ENCODE peak calls at places on chromosome 5, in eight cellular contexts. One of them, this sample, is unnamed.

GRCh38 chr5:108386345-108387061 is 4.6 kb upstream of the FBXL17 start:
- DNase-seq in heart right ventricle: no peak
- DNase-seq in IMR-90: peak; percentile 79
- DNase-seq in H1: no peak
- DNase-seq in endodermal cell: no peak
- DNase-seq in thoracic aorta: no peak
- DNase-seq in prostate gland: no peak
- DNase-seq in hepatocyte: peak; percentile 14
- DNase-seq in this sample: no peak

GRCh38 chr5:60332244-60333018 is 367.5 kb downstream of the DEPDC1B start:
- DNase-seq in heart right ventricle: no peak
- DNase-seq in IMR-90: peak; percentile 37
- DNase-seq in H1: no peak
- DNase-seq in endodermal cell: no peak
- DNase-seq in thoracic aorta: no peak
- DNase-seq in prostate gland: no peak
- DNase-seq in hepatocyte: no peak
- DNase-seq in this sample: peak; percentile 67

GRCh38 chr5:150329881-150330876 is 27.3 kb upstream of the TCOF1 start:
- DNase-seq in heart right ventricle: no peak
- DNase-seq in IMR-90: no peak
- DNase-seq in H1: no peak
- DNase-seq in endodermal cell: no peak
- DNase-seq in thoracic aorta: no peak
- DNase-seq in prostate gland: no peak
- DNase-seq in hepatocyte: no peak
- DNase-seq in this sample: no peak

GRCh38 chr5:66558562-66558961 is 37.6 kb upstream of the MAST4 start:
- DNase-seq in heart right ventricle: no peak
- DNase-seq in IMR-90: no peak
- DNase-seq in H1: no peak
- DNase-seq in endodermal cell: no peak
- DNase-seq in thoracic aorta: no peak
- DNase-seq in prostate gland: no peak
- DNase-seq in hepatocyte: no peak
- DNase-seq in this sample: no peak

GRCh38 chr5:135533794-135534193 is 2.0 kb downstream of the NEUROG1 start:
- DNase-seq in heart right ventricle: no peak
- DNase-seq in IMR-90: no peak
- DNase-seq in H1: no peak
- DNase-seq in endodermal cell: no peak
- DNase-seq in thoracic aorta: no peak
- DNase-seq in prostate gland: no peak
- DNase-seq in hepatocyte: no peak
- DNase-seq in this sample: no peak

GRCh38 chr5:8908055-8908683 is 637.7 kb downstream of the SEMA5A start:
- DNase-seq in heart right ventricle: no peak
- DNase-seq in IMR-90: peak; percentile 43
- DNase-seq in H1: peak; percentile 68
- DNase-seq in endodermal cell: peak; percentile 91
- DNase-seq in thoracic aorta: no peak
- DNase-seq in prostate gland: no peak
- DNase-seq in hepatocyte: peak; percentile 62
- DNase-seq in this sample: peak; percentile 27

GRCh38 chr5:80246995-80247729 is 8.7 kb downstream of the SERINC5 start:
- DNase-seq in heart right ventricle: no peak
- DNase-seq in IMR-90: peak; percentile 91
- DNase-seq in H1: no peak
- DNase-seq in endodermal cell: peak; percentile 87
- DNase-seq in thoracic aorta: peak; percentile 65
- DNase-seq in prostate gland: peak; percentile 80
- DNase-seq in hepatocyte: peak; percentile 90
- DNase-seq in this sample: peak; percentile 92

GRCh38 chr5:171888051-171888481 is 102.4 kb downstream of the SMIM23 start:
- DNase-seq in heart right ventricle: no peak
- DNase-seq in IMR-90: no peak
- DNase-seq in H1: no peak
- DNase-seq in endodermal cell: no peak
- DNase-seq in thoracic aorta: no peak
- DNase-seq in prostate gland: no peak
- DNase-seq in hepatocyte: no peak
- DNase-seq in this sample: no peak

GRCh38 chr5:146967646-146968045 is 89.1 kb upstream of the PPP2R2B start:
- DNase-seq in heart right ventricle: no peak
- DNase-seq in IMR-90: no peak
- DNase-seq in H1: no peak
- DNase-seq in endodermal cell: no peak
- DNase-seq in thoracic aorta: no peak
- DNase-seq in prostate gland: no peak
- DNase-seq in hepatocyte: no peak
- DNase-seq in this sample: no peak

GRCh38 chr5:53733853-53734252 is 173.4 kb downstream of the NDUFS4 start:
- DNase-seq in heart right ventricle: no peak
- DNase-seq in IMR-90: no peak
- DNase-seq in H1: no peak
- DNase-seq in endodermal cell: peak; percentile 58
- DNase-seq in thoracic aorta: no peak
- DNase-seq in prostate gland: no peak
- DNase-seq in hepatocyte: peak; percentile 13
- DNase-seq in this sample: no peak
- TF ChIP-seq CTCF in heart right ventricle: no peak
- TF ChIP-seq CTCF in IMR-90: no peak
- TF ChIP-seq CTCF in H1: peak; percentile 53
- TF ChIP-seq CTCF in endodermal cell: peak; percentile 70
- TF ChIP-seq CTCF in thoracic aorta: no peak
- TF ChIP-seq CTCF in prostate gland: no peak
- TF ChIP-seq CTCF in hepatocyte: peak; percentile 14
- TF ChIP-seq CTCF in this sample: peak; percentile 48

DNA sequence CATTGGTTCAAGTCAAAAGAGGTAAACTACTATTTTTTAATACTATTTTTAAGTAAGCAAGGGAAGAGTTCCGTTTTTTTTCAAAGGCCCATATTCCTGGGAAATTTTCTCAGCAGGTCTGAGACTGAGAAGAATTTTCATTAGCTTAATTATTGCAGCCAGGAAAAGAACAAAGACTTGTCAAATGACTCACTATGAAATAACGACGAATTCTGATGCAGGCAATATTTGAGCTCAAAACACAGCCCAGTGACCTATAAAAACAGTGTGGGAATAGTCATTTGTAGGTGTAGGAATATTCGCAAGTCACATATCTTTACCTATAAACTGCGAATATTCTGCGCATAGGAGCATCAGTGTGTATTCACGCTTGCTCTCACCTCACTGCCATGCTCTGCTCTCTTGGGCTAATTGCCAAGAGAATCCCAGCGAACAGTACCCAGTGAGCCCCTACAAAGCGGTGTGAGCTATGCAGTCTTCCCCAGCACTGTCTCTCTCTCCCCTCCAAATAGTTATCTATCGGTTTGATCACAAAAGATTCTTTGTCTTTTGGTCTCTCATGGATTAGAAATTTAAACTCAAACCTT is 74.2 kb downstream of the ST8SIA4 start:
- DNase-seq in heart right ventricle: no peak
- DNase-seq in IMR-90: no peak
- DNase-seq in H1: no peak
- DNase-seq in endodermal cell: no peak
- DNase-seq in thoracic aorta: no peak
- DNase-seq in prostate gland: no peak
- DNase-seq in hepatocyte: no peak
- DNase-seq in this sample: no peak
- H3K27ac ChIP-seq in heart right ventricle: peak overlapping the region; percentile 72
- H3K27ac ChIP-seq in IMR-90: no peak overlapping the region
- H3K27ac ChIP-seq in H1: no peak overlapping the region
- H3K27ac ChIP-seq in endodermal cell: no peak overlapping the region
- H3K27ac ChIP-seq in thoracic aorta: peak overlapping the region; percentile 29
- H3K27ac ChIP-seq in prostate gland: no peak overlapping the region
- H3K27ac ChIP-seq in hepatocyte: peak overlapping the region; percentile 42
- H3K27ac ChIP-seq in this sample: peak overlapping the region; percentile 19

GRCh38 chr5:141609044-141609443 is 9.8 kb downstream of the DIAPH1 start:
- DNase-seq in heart right ventricle: no peak
- DNase-seq in IMR-90: no peak
- DNase-seq in H1: no peak
- DNase-seq in endodermal cell: no peak
- DNase-seq in thoracic aorta: no peak
- DNase-seq in prostate gland: no peak
- DNase-seq in hepatocyte: no peak
- DNase-seq in this sample: no peak
- H3K4me1 ChIP-seq in heart right ventricle: peaks cover 49% of the 10 kb centered on the region
- H3K4me1 ChIP-seq in IMR-90: no peaks in the 10 kb centered on the region
- H3K4me1 ChIP-seq in H1: no peaks in the 10 kb centered on the region
- H3K4me1 ChIP-seq in endodermal cell: peaks cover 6% of the 10 kb centered on the region
- H3K4me1 ChIP-seq in thoracic aorta: peaks cover 35% of the 10 kb centered on the region
- H3K4me1 ChIP-seq in prostate gland: no peaks in the 10 kb centered on the region
- H3K4me1 ChIP-seq in hepatocyte: peaks cover 18% of the 10 kb centered on the region
- H3K4me1 ChIP-seq in this sample: peaks cover 20% of the 10 kb centered on the region

GRCh38 chr5:14006823-14007510 is 62.5 kb upstream of the DNAH5 start:
- DNase-seq in heart right ventricle: no peak
- DNase-seq in IMR-90: no peak
- DNase-seq in H1: no peak
- DNase-seq in endodermal cell: no peak
- DNase-seq in thoracic aorta: no peak
- DNase-seq in prostate gland: no peak
- DNase-seq in hepatocyte: no peak
- DNase-seq in this sample: no peak
- TF ChIP-seq CTCF in heart right ventricle: no peak
- TF ChIP-seq CTCF in IMR-90: no peak
- TF ChIP-seq CTCF in H1: no peak
- TF ChIP-seq CTCF in endodermal cell: peak; percentile 27
- TF ChIP-seq CTCF in thoracic aorta: no peak
- TF ChIP-seq CTCF in prostate gland: no peak
- TF ChIP-seq CTCF in hepatocyte: no peak
- TF ChIP-seq CTCF in this sample: no peak

DNA sequence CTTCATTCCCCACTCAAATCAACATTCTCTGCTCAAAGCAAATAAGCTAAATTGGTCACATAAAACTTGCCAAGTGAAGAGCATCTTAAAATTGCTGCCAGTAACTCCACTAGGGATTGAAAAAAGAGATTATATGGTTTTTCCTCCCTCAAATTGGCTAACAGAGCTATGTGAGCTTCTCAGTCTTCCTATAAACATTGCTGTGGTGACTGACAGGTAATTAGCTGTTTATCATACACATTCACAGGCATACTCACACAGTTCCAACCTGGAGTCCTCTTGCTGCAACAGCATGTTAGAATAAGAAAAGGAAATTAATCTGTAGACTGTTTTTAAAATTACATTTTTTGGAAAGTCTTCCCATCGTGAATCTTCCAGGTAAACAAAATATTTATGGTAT is 298.6 kb upstream of the ATP10B start:
- DNase-seq in heart right ventricle: no peak
- DNase-seq in IMR-90: no peak
- DNase-seq in H1: no peak
- DNase-seq in endodermal cell: no peak
- DNase-seq in thoracic aorta: no peak
- DNase-seq in prostate gland: no peak
- DNase-seq in hepatocyte: no peak
- DNase-seq in this sample: no peak
- H3K27ac ChIP-seq in heart right ventricle: no peak overlapping the region
- H3K27ac ChIP-seq in IMR-90: no peak overlapping the region
- H3K27ac ChIP-seq in H1: no peak overlapping the region
- H3K27ac ChIP-seq in endodermal cell: no peak overlapping the region
- H3K27ac ChIP-seq in thoracic aorta: no peak overlapping the region
- H3K27ac ChIP-seq in prostate gland: no peak overlapping the region
- H3K27ac ChIP-seq in hepatocyte: no peak overlapping the region
- H3K27ac ChIP-seq in this sample: no peak overlapping the region

GRCh38 chr5:173496883-173497255 is 119.6 kb downstream of the BOD1 start:
- DNase-seq in heart right ventricle: no peak
- DNase-seq in IMR-90: no peak
- DNase-seq in H1: no peak
- DNase-seq in endodermal cell: no peak
- DNase-seq in thoracic aorta: no peak
- DNase-seq in prostate gland: no peak
- DNase-seq in hepatocyte: no peak
- DNase-seq in this sample: no peak
- H3K4me1 ChIP-seq in heart right ventricle: peaks cover 36% of the 10 kb centered on the region
- H3K4me1 ChIP-seq in IMR-90: peaks cover 26% of the 10 kb centered on the region
- H3K4me1 ChIP-seq in H1: peaks cover 7% of the 10 kb centered on the region
- H3K4me1 ChIP-seq in endodermal cell: no peaks in the 10 kb centered on the region
- H3K4me1 ChIP-seq in thoracic aorta: peaks cover 25% of the 10 kb centered on the region
- H3K4me1 ChIP-seq in prostate gland: no peaks in the 10 kb centered on the region
- H3K4me1 ChIP-seq in hepatocyte: peaks cover 12% of the 10 kb centered on the region
- H3K4me1 ChIP-seq in this sample: no peaks in the 10 kb centered on the region

GRCh38 chr5:145243016-145243415 is 592.1 kb downstream of the PRELID2 start:
- DNase-seq in heart right ventricle: no peak
- DNase-seq in IMR-90: no peak
- DNase-seq in H1: no peak
- DNase-seq in endodermal cell: no peak
- DNase-seq in thoracic aorta: no peak
- DNase-seq in prostate gland: no peak
- DNase-seq in hepatocyte: no peak
- DNase-seq in this sample: no peak

GRCh38 chr5:145236127-145236526 is 599.0 kb downstream of the PRELID2 start:
- DNase-seq in heart right ventricle: no peak
- DNase-seq in IMR-90: peak; percentile 68
- DNase-seq in H1: no peak
- DNase-seq in endodermal cell: no peak
- DNase-seq in thoracic aorta: no peak
- DNase-seq in prostate gland: no peak
- DNase-seq in hepatocyte: no peak
- DNase-seq in this sample: no peak

GRCh38 chr5:145233461-145233860 is 601.7 kb downstream of the PRELID2 start:
- DNase-seq in heart right ventricle: no peak
- DNase-seq in IMR-90: no peak
- DNase-seq in H1: no peak
- DNase-seq in endodermal cell: no peak
- DNase-seq in thoracic aorta: no peak
- DNase-seq in prostate gland: no peak
- DNase-seq in hepatocyte: peak; percentile 21
- DNase-seq in this sample: no peak

GRCh38 chr5:145236966-145237365 is 598.2 kb downstream of the PRELID2 start:
- DNase-seq in heart right ventricle: no peak
- DNase-seq in IMR-90: peak; percentile 17
- DNase-seq in H1: no peak
- DNase-seq in endodermal cell: no peak
- DNase-seq in thoracic aorta: no peak
- DNase-seq in prostate gland: no peak
- DNase-seq in hepatocyte: no peak
- DNase-seq in this sample: no peak

DNA sequence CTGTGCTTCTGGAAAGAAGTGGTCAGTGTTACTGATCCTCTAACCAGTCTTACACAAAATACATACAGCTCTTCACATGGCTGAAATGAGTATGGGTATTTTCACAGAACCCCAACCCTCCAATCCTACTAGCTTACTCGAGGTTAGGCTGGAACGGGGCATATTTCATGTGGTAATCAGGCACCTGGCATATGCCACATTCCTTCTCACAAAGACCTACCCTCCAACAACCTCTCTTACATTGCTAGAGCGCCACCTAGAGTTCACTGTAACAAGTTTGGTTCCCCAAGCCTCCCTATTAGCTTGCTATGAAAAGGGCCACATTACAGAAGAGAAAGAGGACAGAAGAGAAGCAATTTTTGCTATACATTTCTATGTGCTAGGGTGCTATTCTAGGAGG is 597.3 kb downstream of the PRELID2 start:
- DNase-seq in heart right ventricle: no peak
- DNase-seq in IMR-90: peak; percentile 24
- DNase-seq in H1: peak; percentile 46
- DNase-seq in endodermal cell: peak; percentile 89
- DNase-seq in thoracic aorta: no peak
- DNase-seq in prostate gland: peak; percentile 31
- DNase-seq in hepatocyte: peak; percentile 87
- DNase-seq in this sample: peak; percentile 62
- TF ChIP-seq CTCF in heart right ventricle: peak; percentile 34
- TF ChIP-seq CTCF in IMR-90: peak; percentile 44
- TF ChIP-seq CTCF in H1: no peak
- TF ChIP-seq CTCF in endodermal cell: peak; percentile 89
- TF ChIP-seq CTCF in thoracic aorta: no peak
- TF ChIP-seq CTCF in prostate gland: no peak
- TF ChIP-seq CTCF in hepatocyte: peak; percentile 60
- TF ChIP-seq CTCF in this sample: peak; percentile 75

GRCh38 chr5:5270958-5271605 is 131.0 kb downstream of the ADAMTS16 start:
- DNase-seq in heart right ventricle: peak; percentile 55
- DNase-seq in IMR-90: peak; percentile 40
- DNase-seq in H1: no peak
- DNase-seq in endodermal cell: peak; percentile 91
- DNase-seq in thoracic aorta: peak; percentile 9
- DNase-seq in prostate gland: peak; percentile 48
- DNase-seq in hepatocyte: peak; percentile 92
- DNase-seq in this sample: peak; percentile 89
- H3K27ac ChIP-seq in heart right ventricle: no peak overlapping the region
- H3K27ac ChIP-seq in IMR-90: no peak overlapping the region
- H3K27ac ChIP-seq in H1: no peak overlapping the region
- H3K27ac ChIP-seq in endodermal cell: peak overlapping the region; percentile 72
- H3K27ac ChIP-seq in thoracic aorta: no peak overlapping the region
- H3K27ac ChIP-seq in prostate gland: no peak overlapping the region
- H3K27ac ChIP-seq in hepatocyte: peak overlapping the region; percentile 40
- H3K27ac ChIP-seq in this sample: no peak overlapping the region

This sample was measured in foreskin keratinocyte.